ENCODE peak calls at places on chromosomes 13 and 19, in seven cellular contexts. F is tibial artery, B is fibroblast of lung, T is IMR-90, N is AG10803, O is HL-60, P is brain microvascular endothelial cell. U is an unnamed sample.

GRCh38 chr13:22173605-22174004 is 502.7 kb downstream of the FGF9 start:
- DNase-seq in O (no peak), N (peak; percentile 66), F (no peak), P (no peak), B (peak; percentile 71), T (peak; percentile 90), U (no peak)

GRCh38 chr19:33063356-33064116 is 1.2 kb downstream of the RHPN2 start:
- DNase-seq in P (no peak), B (peak; percentile 33), O (no peak), T (peak; percentile 30), N (peak; percentile 13), F (no peak), U (peak; percentile 43)

GRCh38 chr19:51259348-51260245 is 8.7 kb downstream of the SIGLECL1 start:
- DNase-seq in F (peak; percentile 27), N (peak; percentile 26), T (peak; percentile 22), O (peak; percentile 63), B (peak; percentile 17), P (peak; percentile 37), U (peak; percentile 43)

GRCh38 chr13:106234656-106235055 is 300.8 kb downstream of the EFNB2 start:
- DNase-seq in F (no peak), O (no peak), B (no peak), T (no peak), P (no peak), N (no peak), U (no peak)

GRCh38 chr13:73602295-73602694 is 531.9 kb downstream of the KLF12 start:
- DNase-seq in P (peak; percentile 2), B (no peak), F (no peak), N (no peak), T (peak; percentile 28), O (no peak), U (peak; percentile 29)

GRCh38 chr13:24905242-24905641 is 141.3 kb downstream of the RNF17 start:
- DNase-seq in B (peak; percentile 22), T (peak; percentile 36), N (peak; percentile 40), O (peak; percentile 25), F (no peak), P (no peak), U (peak; percentile 18)

GRCh38 chr19:46211201-46211881 is 18.2 kb upstream of the IGFL1 start:
- DNase-seq in N (peak; percentile 13), B (no peak), O (no peak), F (no peak), T (no peak), P (no peak), U (peak; percentile 46)

GRCh38 chr19:4403005-4403761 is 743 bp downstream of the CHAF1A start:
- DNase-seq in N (no peak), F (no peak), P (no peak), T (no peak), O (peak; percentile 21), B (no peak), U (no peak)

GRCh38 chr19:19305696-19306095 is 14.6 kb downstream of the SUGP1 start:
- DNase-seq in P (no peak), N (no peak), T (no peak), F (no peak), B (no peak), O (no peak), U (no peak)

GRCh38 chr19:38164526-38164925 is 59.5 kb downstream of the DPF1 start:
- DNase-seq in T (no peak), F (no peak), P (no peak), B (no peak), O (no peak), N (no peak), U (no peak)

GRCh38 chr19:17966497-17967257 is at the start of gene KCNN1:
- DNase-seq in B (no peak), N (no peak), P (no peak), O (no peak), F (no peak), T (no peak), U (no peak)

GRCh38 chr13:99015606-99016520 is 38.0 kb upstream of the DOCK9 start:
- DNase-seq in F (no peak), O (no peak), P (no peak), N (peak; percentile 30), T (no peak), B (no peak), U (no peak)

GRCh38 chr19:23916991-23917390 is 2.3 kb downstream of the ZNF726 start:
- DNase-seq in P (peak; percentile 4), F (no peak), O (no peak), N (peak; percentile 4), T (peak; percentile 10), B (peak; percentile 1), U (peak; percentile 1)

GRCh38 chr19:17021793-17022590 is 4.6 kb downstream of the CPAMD8 start:
- DNase-seq in F (peak; percentile 30), T (peak; percentile 26), N (peak; percentile 12), P (no peak), B (no peak), O (peak; percentile 76), U (peak; percentile 79)

GRCh38 chr19:35905178-35905727 is 2.8 kb downstream of the TYROBP start:
- DNase-seq in O (no peak), F (no peak), T (peak; percentile 50), P (no peak), N (no peak), B (no peak), U (no peak)

GRCh38 chr19:18915639-18916038 is 3.5 kb downstream of the COPE start:
- DNase-seq in N (peak; percentile 55), P (no peak), F (no peak), B (peak; percentile 47), T (peak; percentile 30), O (peak; percentile 46), U (peak; percentile 56)

GRCh38 chr13:27644302-27644701 is 22.6 kb downstream of the POLR1D start:
- DNase-seq in N (peak; percentile 92), B (peak; percentile 95), F (no peak), P (peak; percentile 18), T (peak; percentile 92), O (no peak), U (peak; percentile 70)

GRCh38 chr19:22783651-22784050 is 300 bp downstream of the ZNF99 start:
- DNase-seq in F (no peak), O (no peak), N (no peak), B (no peak), P (no peak), T (no peak), U (no peak)

GRCh38 chr19:49506575-49507105 is 5.8 kb upstream of the FCGRT start:
- DNase-seq in B (no peak), P (no peak), O (peak; percentile 85), N (no peak), F (peak; percentile 54), T (no peak), U (peak; percentile 68)
- TF ChIP-seq CTCF in B (peak; percentile 68), P (peak; percentile 88), O (peak; percentile 84), N (peak; percentile 74), F (peak; percentile 67), T (peak; percentile 64), U (peak; percentile 77)

GRCh38 chr13:32586022-32586900 is at the start of gene PDS5B:
- DNase-seq in B (peak; percentile 93), F (peak; percentile 94), P (peak; percentile 90), O (peak; percentile 96), T (peak; percentile 92), N (peak; percentile 95), U (peak; percentile 94)
- H3K4me3 ChIP-seq in B (peak within 1 kb of the TSS; percentile 96), F (peak within 1 kb of the TSS; percentile 88), P (peak within 1 kb of the TSS; percentile 81), O (peak within 1 kb of the TSS; percentile 86), T (peak within 1 kb of the TSS; percentile 65), N (peak within 1 kb of the TSS; percentile 87), U (peak within 1 kb of the TSS; percentile 67)

DNA sequence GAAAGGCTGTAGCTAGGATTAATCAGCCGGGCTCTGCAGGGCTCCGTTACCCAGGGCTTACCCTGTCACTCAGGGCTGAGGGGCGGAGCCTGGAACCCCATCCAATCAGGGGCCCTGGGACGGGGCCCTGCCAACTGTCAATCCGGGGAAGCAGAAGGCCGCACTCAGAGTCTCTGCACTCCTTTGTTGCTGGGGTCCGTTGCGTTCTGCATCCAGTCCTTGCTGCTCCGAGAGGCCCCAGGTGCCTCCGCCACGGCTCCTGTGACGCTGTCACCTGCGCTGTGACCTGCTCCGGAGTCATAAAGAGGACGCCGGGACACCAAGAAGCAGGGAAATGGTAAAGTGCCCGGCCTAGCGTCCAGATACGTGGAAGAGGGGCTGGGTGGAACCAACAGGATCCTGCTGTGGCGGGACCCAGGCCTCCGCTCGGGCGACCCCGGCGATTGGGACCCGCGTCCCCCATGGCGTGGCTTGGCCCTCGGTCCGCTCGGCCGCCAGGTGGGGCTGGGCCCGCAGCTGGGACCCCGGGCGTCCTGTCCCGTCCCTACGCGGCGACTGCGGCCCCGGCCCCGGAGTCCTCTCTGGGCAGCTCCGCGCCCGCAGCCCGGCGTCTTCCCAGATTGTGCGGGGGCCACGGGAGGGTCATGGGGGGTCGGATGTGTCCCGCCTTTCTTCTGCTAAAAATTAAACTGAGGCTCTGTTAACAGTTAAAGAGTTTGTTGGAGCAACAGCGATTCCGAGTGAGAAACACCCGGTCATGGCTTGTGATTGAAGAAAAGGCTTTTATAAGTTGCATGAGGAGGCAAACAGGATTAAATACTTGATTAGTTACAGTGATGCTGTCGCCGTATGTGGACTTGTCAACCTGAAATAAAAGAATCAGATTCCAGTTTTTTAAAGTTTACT is at the start of gene ZNF491:
- DNase-seq in N (peak; percentile 80), B (peak; percentile 88), O (peak; percentile 63), P (peak; percentile 88), F (peak; percentile 95), T (peak; percentile 87), U (peak; percentile 85)
- TF ChIP-seq CTCF in N (no peak), B (no peak), O (no peak), P (peak; percentile 26), F (peak; percentile 15), T (peak; percentile 31), U (no peak)

GRCh38 chr13:46639033-46639981 is 86.3 kb downstream of the LRCH1 start:
- DNase-seq in F (no peak), P (no peak), N (peak; percentile 59), B (no peak), O (no peak), T (no peak), U (no peak)

GRCh38 chr13:46643165-46643777 is 90.3 kb downstream of the LRCH1 start:
- DNase-seq in B (no peak), F (no peak), P (no peak), O (peak; percentile 26), N (no peak), T (no peak), U (no peak)

GRCh38 chr13:46640843-46641242 is 87.9 kb downstream of the LRCH1 start:
- DNase-seq in F (no peak), N (no peak), B (peak; percentile 28), P (peak; percentile 55), O (peak; percentile 22), T (peak; percentile 58), U (no peak)

GRCh38 chr13:46642254-46642653 is 89.3 kb downstream of the LRCH1 start:
- DNase-seq in N (no peak), T (no peak), P (no peak), B (no peak), O (no peak), F (no peak), U (no peak)

DNA sequence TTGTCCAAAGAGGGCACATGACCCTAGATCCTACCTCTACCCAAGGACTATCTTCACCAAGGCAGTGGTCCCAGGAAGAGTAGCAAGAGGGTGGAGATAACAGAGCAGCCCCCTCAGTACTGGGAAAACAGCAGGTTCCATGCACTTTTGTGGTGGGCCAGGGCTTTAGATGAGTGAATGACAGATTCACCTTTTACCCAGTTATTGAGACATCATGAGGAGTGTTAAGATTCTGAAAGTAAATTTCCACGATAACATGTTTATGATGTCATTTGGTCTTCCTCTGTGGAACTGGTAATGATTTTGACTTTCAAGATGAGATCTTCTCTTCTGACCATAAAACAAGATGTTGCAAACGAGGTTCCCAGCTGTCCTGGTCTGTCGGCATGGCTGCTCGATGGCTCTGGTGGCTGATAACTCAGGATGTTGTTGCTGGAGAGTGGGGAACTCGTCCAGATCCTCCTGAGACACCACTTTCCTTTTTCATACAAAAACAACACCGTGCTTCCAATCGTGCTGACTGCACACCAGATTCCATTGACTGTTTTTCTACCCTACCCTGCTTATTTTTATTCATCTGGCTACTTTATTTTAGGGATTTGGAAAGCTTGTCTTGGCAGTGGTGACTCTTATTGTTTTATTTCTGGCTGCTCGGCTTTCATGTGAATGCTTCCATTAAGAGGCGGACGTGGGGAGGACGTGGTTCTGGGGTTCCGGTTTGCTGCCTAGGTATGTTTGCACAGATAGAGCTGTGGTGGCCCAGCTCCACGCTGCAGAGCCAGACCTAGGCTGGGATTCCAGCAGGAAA is 88.5 kb downstream of the LRCH1 start:
- DNase-seq in T (no peak), F (no peak), N (no peak), B (no peak), P (no peak), O (no peak), U (peak; percentile 49)
- H3K4me3 ChIP-seq in T (no peak overlapping the region), F (peak overlapping the region; percentile 39), N (peak overlapping the region; percentile 36), B (no peak overlapping the region), P (peak overlapping the region; percentile 26), O (no peak overlapping the region), U (peak overlapping the region; percentile 37)

U was measured in fibroblast of pulmonary artery.